ENCODE peak calls at places on chromosomes 6 and 20, in eight cellular contexts. One of them, this sample, is unnamed. For H3K36me3, the result is how much of the 10 kb centered on the place peaks cover.

GRCh38 chr6:143337201-143337949 is 113.1 kb downstream of the ADAT2 start:
- DNase-seq in H1: peak
- DNase-seq in transverse colon: peak
- DNase-seq in GM23338: peak
- DNase-seq in prostate gland: no peak
- DNase-seq in Panc1: peak
- DNase-seq in SK-N-SH: peak
- DNase-seq in sigmoid colon: no peak
- DNase-seq in this sample: peak

GRCh38 chr20:24718696-24719095 is 230.4 kb upstream of the CST7 start:
- DNase-seq in H1: no peak
- DNase-seq in transverse colon: no peak
- DNase-seq in GM23338: no peak
- DNase-seq in prostate gland: no peak
- DNase-seq in Panc1: no peak
- DNase-seq in SK-N-SH: no peak
- DNase-seq in sigmoid colon: no peak
- DNase-seq in this sample: no peak

GRCh38 chr6:91669154-91669903 is 1082.5 kb upstream of the MAP3K7 start:
- DNase-seq in H1: no peak
- DNase-seq in transverse colon: no peak
- DNase-seq in GM23338: no peak
- DNase-seq in prostate gland: no peak
- DNase-seq in Panc1: no peak
- DNase-seq in SK-N-SH: no peak
- DNase-seq in sigmoid colon: no peak
- DNase-seq in this sample: no peak

GRCh38 chr6:75158176-75158575 is 47.7 kb downstream of the COL12A1 start:
- DNase-seq in H1: no peak
- DNase-seq in transverse colon: no peak
- DNase-seq in GM23338: no peak
- DNase-seq in prostate gland: no peak
- DNase-seq in Panc1: no peak
- DNase-seq in SK-N-SH: no peak
- DNase-seq in sigmoid colon: no peak
- DNase-seq in this sample: peak

GRCh38 chr6:116229287-116229913 is 24.5 kb downstream of the TSPYL4 start:
- DNase-seq in H1: peak
- DNase-seq in transverse colon: peak
- DNase-seq in GM23338: peak
- DNase-seq in prostate gland: no peak
- DNase-seq in Panc1: no peak
- DNase-seq in SK-N-SH: peak
- DNase-seq in sigmoid colon: peak
- DNase-seq in this sample: peak

GRCh38 chr20:13221673-13222318 is 722 bp downstream of the ISM1 start:
- DNase-seq in H1: no peak
- DNase-seq in transverse colon: peak
- DNase-seq in GM23338: peak
- DNase-seq in prostate gland: peak
- DNase-seq in Panc1: no peak
- DNase-seq in SK-N-SH: peak
- DNase-seq in sigmoid colon: peak
- DNase-seq in this sample: peak

GRCh38 chr6:72861935-72862432 is 240.1 kb downstream of the KCNQ5 start:
- DNase-seq in H1: no peak
- DNase-seq in transverse colon: no peak
- DNase-seq in GM23338: no peak
- DNase-seq in prostate gland: peak
- DNase-seq in Panc1: peak
- DNase-seq in SK-N-SH: no peak
- DNase-seq in sigmoid colon: no peak
- DNase-seq in this sample: peak

GRCh38 chr6:120378582-120379220 is 955.6 kb downstream of the TBC1D32 start:
- DNase-seq in H1: no peak
- DNase-seq in transverse colon: no peak
- DNase-seq in GM23338: peak
- DNase-seq in prostate gland: no peak
- DNase-seq in Panc1: peak
- DNase-seq in SK-N-SH: peak
- DNase-seq in sigmoid colon: no peak
- DNase-seq in this sample: peak

GRCh38 chr20:44805991-44806729 is 4.2 kb downstream of the RIMS4 start:
- DNase-seq in H1: no peak
- DNase-seq in transverse colon: no peak
- DNase-seq in GM23338: peak
- DNase-seq in prostate gland: no peak
- DNase-seq in Panc1: no peak
- DNase-seq in SK-N-SH: peak
- DNase-seq in sigmoid colon: peak
- DNase-seq in this sample: no peak

GRCh38 chr6:148497256-148497655 is 154.6 kb downstream of the SASH1 start:
- DNase-seq in H1: no peak
- DNase-seq in transverse colon: no peak
- DNase-seq in GM23338: no peak
- DNase-seq in prostate gland: no peak
- DNase-seq in Panc1: no peak
- DNase-seq in SK-N-SH: no peak
- DNase-seq in sigmoid colon: no peak
- DNase-seq in this sample: no peak

GRCh38 chr6:10520468-10520867 is 683 bp upstream of the GCNT2 start:
- DNase-seq in H1: no peak
- DNase-seq in transverse colon: no peak
- DNase-seq in GM23338: peak
- DNase-seq in prostate gland: no peak
- DNase-seq in Panc1: no peak
- DNase-seq in SK-N-SH: no peak
- DNase-seq in sigmoid colon: no peak
- DNase-seq in this sample: peak

GRCh38 chr6:38391206-38391908 is 248.4 kb downstream of the BTBD9 start:
- DNase-seq in H1: no peak
- DNase-seq in transverse colon: no peak
- DNase-seq in GM23338: peak
- DNase-seq in prostate gland: no peak
- DNase-seq in Panc1: peak
- DNase-seq in SK-N-SH: no peak
- DNase-seq in sigmoid colon: no peak
- DNase-seq in this sample: peak

GRCh38 chr6:76351275-76351674 is 278.8 kb upstream of the IMPG1 start:
- DNase-seq in H1: no peak
- DNase-seq in transverse colon: no peak
- DNase-seq in GM23338: peak
- DNase-seq in prostate gland: no peak
- DNase-seq in Panc1: no peak
- DNase-seq in SK-N-SH: no peak
- DNase-seq in sigmoid colon: no peak
- DNase-seq in this sample: no peak

GRCh38 chr6:34039943-34040342 is 105.9 kb downstream of the GRM4 start:
- DNase-seq in H1: no peak
- DNase-seq in transverse colon: no peak
- DNase-seq in GM23338: no peak
- DNase-seq in prostate gland: no peak
- DNase-seq in Panc1: no peak
- DNase-seq in SK-N-SH: no peak
- DNase-seq in sigmoid colon: no peak
- DNase-seq in this sample: no peak

GRCh38 chr6:157215702-157216101 is 107.6 kb downstream of the TMEM242 start:
- DNase-seq in H1: no peak
- DNase-seq in transverse colon: no peak
- DNase-seq in GM23338: no peak
- DNase-seq in prostate gland: no peak
- DNase-seq in Panc1: no peak
- DNase-seq in SK-N-SH: no peak
- DNase-seq in sigmoid colon: no peak
- DNase-seq in this sample: no peak

GRCh38 chr6:108578595-108579038 is 17.9 kb downstream of the FOXO3 start:
- DNase-seq in H1: no peak
- DNase-seq in transverse colon: no peak
- DNase-seq in GM23338: no peak
- DNase-seq in prostate gland: no peak
- DNase-seq in Panc1: no peak
- DNase-seq in SK-N-SH: no peak
- DNase-seq in sigmoid colon: no peak
- DNase-seq in this sample: no peak

GRCh38 chr20:2805682-2806350 is 5.4 kb upstream of the CPXM1 start:
- DNase-seq in H1: no peak
- DNase-seq in transverse colon: no peak
- DNase-seq in GM23338: peak
- DNase-seq in prostate gland: no peak
- DNase-seq in Panc1: no peak
- DNase-seq in SK-N-SH: peak
- DNase-seq in sigmoid colon: no peak
- DNase-seq in this sample: no peak

DNA sequence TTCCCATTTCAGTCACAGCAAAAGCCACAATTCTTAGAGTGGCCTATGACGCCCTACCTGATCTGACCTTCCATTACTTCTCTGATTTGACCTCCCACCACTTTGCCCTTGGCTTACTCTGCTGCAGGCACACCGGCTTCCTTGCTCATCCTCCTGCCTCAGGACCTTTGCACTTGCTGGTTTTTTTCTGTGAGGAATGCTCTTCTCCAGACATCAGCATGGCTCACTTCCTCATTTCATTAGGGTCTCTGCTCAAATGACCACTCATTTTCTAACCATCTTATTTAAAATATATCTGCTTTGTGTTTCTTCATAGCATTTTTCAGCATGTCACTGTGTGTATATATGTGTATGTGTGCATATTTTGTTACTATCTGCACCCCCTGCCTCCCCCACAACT is 111.2 kb upstream of the DTNBP1 start:
- DNase-seq in H1: no peak
- DNase-seq in transverse colon: no peak
- DNase-seq in GM23338: no peak
- DNase-seq in prostate gland: no peak
- DNase-seq in Panc1: no peak
- DNase-seq in SK-N-SH: no peak
- DNase-seq in sigmoid colon: no peak
- DNase-seq in this sample: no peak
- H3K36me3 ChIP-seq in H1: under half
- H3K36me3 ChIP-seq in transverse colon: under half
- H3K36me3 ChIP-seq in GM23338: under half
- H3K36me3 ChIP-seq in prostate gland: under half
- H3K36me3 ChIP-seq in Panc1: under half
- H3K36me3 ChIP-seq in SK-N-SH: under half
- H3K36me3 ChIP-seq in sigmoid colon: under half
- H3K36me3 ChIP-seq in this sample: under half

GRCh38 chr20:63740501-63741353 is 1.2 kb downstream of the SLC2A4RG start:
- DNase-seq in H1: no peak
- DNase-seq in transverse colon: peak
- DNase-seq in GM23338: peak
- DNase-seq in prostate gland: peak
- DNase-seq in Panc1: no peak
- DNase-seq in SK-N-SH: peak
- DNase-seq in sigmoid colon: peak
- DNase-seq in this sample: peak

GRCh38 chr20:63739129-63740069 is at the start of gene SLC2A4RG:
- DNase-seq in H1: no peak
- DNase-seq in transverse colon: peak
- DNase-seq in GM23338: peak
- DNase-seq in prostate gland: peak
- DNase-seq in Panc1: no peak
- DNase-seq in SK-N-SH: peak
- DNase-seq in sigmoid colon: peak
- DNase-seq in this sample: peak

GRCh38 chr20:63741354-63741675 is 1.7 kb downstream of the SLC2A4RG start:
- DNase-seq in H1: no peak
- DNase-seq in transverse colon: no peak
- DNase-seq in GM23338: no peak
- DNase-seq in prostate gland: no peak
- DNase-seq in Panc1: no peak
- DNase-seq in SK-N-SH: no peak
- DNase-seq in sigmoid colon: no peak
- DNase-seq in this sample: no peak

GRCh38 chr20:63738687-63739128 is 868 bp upstream of the SLC2A4RG start:
- DNase-seq in H1: no peak
- DNase-seq in transverse colon: peak
- DNase-seq in GM23338: peak
- DNase-seq in prostate gland: peak
- DNase-seq in Panc1: no peak
- DNase-seq in SK-N-SH: peak
- DNase-seq in sigmoid colon: peak
- DNase-seq in this sample: no peak

GRCh38 chr20:63740070-63740500 is 509 bp downstream of the SLC2A4RG start:
- DNase-seq in H1: no peak
- DNase-seq in transverse colon: peak
- DNase-seq in GM23338: peak
- DNase-seq in prostate gland: no peak
- DNase-seq in Panc1: no peak
- DNase-seq in SK-N-SH: peak
- DNase-seq in sigmoid colon: peak
- DNase-seq in this sample: peak
- TF ChIP-seq POLR2AphosphoS5 in H1: no peak
- TF ChIP-seq POLR2AphosphoS5 in transverse colon: no peak
- TF ChIP-seq POLR2AphosphoS5 in GM23338: no peak
- TF ChIP-seq POLR2AphosphoS5 in prostate gland: no peak
- TF ChIP-seq POLR2AphosphoS5 in Panc1: no peak
- TF ChIP-seq POLR2AphosphoS5 in SK-N-SH: no peak
- TF ChIP-seq POLR2AphosphoS5 in sigmoid colon: no peak
- TF ChIP-seq POLR2AphosphoS5 in this sample: peak

GRCh38 chr6:147448775-147449174 is 59.7 kb upstream of the SAMD5 start:
- DNase-seq in H1: no peak
- DNase-seq in transverse colon: no peak
- DNase-seq in GM23338: no peak
- DNase-seq in prostate gland: no peak
- DNase-seq in Panc1: no peak
- DNase-seq in SK-N-SH: no peak
- DNase-seq in sigmoid colon: no peak
- DNase-seq in this sample: no peak

GRCh38 chr6:147449405-147450161 is 58.9 kb upstream of the SAMD5 start:
- DNase-seq in H1: no peak
- DNase-seq in transverse colon: no peak
- DNase-seq in GM23338: no peak
- DNase-seq in prostate gland: no peak
- DNase-seq in Panc1: no peak
- DNase-seq in SK-N-SH: no peak
- DNase-seq in sigmoid colon: no peak
- DNase-seq in this sample: no peak

GRCh38 chr6:147448212-147448611 is 60.3 kb upstream of the SAMD5 start:
- DNase-seq in H1: peak
- DNase-seq in transverse colon: no peak
- DNase-seq in GM23338: peak
- DNase-seq in prostate gland: no peak
- DNase-seq in Panc1: no peak
- DNase-seq in SK-N-SH: no peak
- DNase-seq in sigmoid colon: no peak
- DNase-seq in this sample: no peak
- H3K4me3 ChIP-seq in H1: peak
- H3K4me3 ChIP-seq in transverse colon: no peak
- H3K4me3 ChIP-seq in GM23338: peak
- H3K4me3 ChIP-seq in prostate gland: no peak
- H3K4me3 ChIP-seq in Panc1: no peak
- H3K4me3 ChIP-seq in SK-N-SH: no peak
- H3K4me3 ChIP-seq in sigmoid colon: no peak
- H3K4me3 ChIP-seq in this sample: no peak

DNA sequence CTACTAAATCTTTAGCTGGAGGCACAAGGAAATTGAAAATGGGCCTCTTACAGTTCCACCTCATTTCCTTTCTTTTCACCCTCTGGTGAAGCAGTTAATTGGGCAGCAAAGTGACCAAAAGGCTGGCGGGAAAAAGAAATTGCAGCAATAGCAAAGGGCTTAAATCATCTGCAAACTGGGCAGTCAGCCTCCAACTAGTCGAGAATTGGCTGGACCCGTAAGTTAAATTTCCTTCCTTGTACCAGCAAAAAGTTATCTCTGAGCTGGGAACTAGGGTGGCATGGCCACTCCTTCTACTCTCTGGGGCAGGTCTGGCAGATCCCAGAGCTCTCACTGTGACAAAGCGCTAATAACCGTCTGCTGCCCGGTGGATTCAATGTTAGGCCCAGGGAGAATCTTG is 33.5 kb downstream of the GHRH start:
- DNase-seq in H1: no peak
- DNase-seq in transverse colon: no peak
- DNase-seq in GM23338: no peak
- DNase-seq in prostate gland: no peak
- DNase-seq in Panc1: no peak
- DNase-seq in SK-N-SH: no peak
- DNase-seq in sigmoid colon: no peak
- DNase-seq in this sample: no peak
- H3K36me3 ChIP-seq in H1: half or more
- H3K36me3 ChIP-seq in transverse colon: half or more
- H3K36me3 ChIP-seq in GM23338: half or more
- H3K36me3 ChIP-seq in prostate gland: under half
- H3K36me3 ChIP-seq in Panc1: half or more
- H3K36me3 ChIP-seq in SK-N-SH: half or more
- H3K36me3 ChIP-seq in sigmoid colon: half or more
- H3K36me3 ChIP-seq in this sample: half or more